ENCODE peak calls at places on chromosomes 12 and 14, in seven cellular contexts. G, P, B, Z, J, A and M are unnamed samples. For H3K27me3, the result is how much of the 10 kb centered on the place peaks cover.

GRCh38 chr14:79274641-79275366 is 936.5 kb downstream of the DIO2 start:
- DNase-seq in J (peak), P (no peak), B (no peak), G (no peak), A (no peak), Z (no peak), M (no peak)

GRCh38 chr12:70386771-70387170 is 20.7 kb downstream of the KCNMB4 start:
- DNase-seq in P (no peak), J (no peak), Z (no peak), A (no peak), G (no peak), B (no peak), M (no peak)

GRCh38 chr12:88579572-88579940 is 715 bp downstream of the KITLG start:
- DNase-seq in P (peak), A (peak), G (peak), B (no peak), Z (no peak), J (no peak), M (peak)

GRCh38 chr14:54166049-54166950 is 209.7 kb upstream of the BMP4 start:
- DNase-seq in J (no peak), Z (peak), G (no peak), B (no peak), P (no peak), A (no peak), M (no peak)

GRCh38 chr14:20986811-20987210 is 3.0 kb upstream of the METTL17 start:
- DNase-seq in P (peak), Z (peak), J (peak), B (no peak), A (no peak), G (no peak), M (no peak)

GRCh38 chr12:83408841-83409240 is 722.1 kb downstream of the TMTC2 start:
- DNase-seq in J (no peak), Z (no peak), P (no peak), B (no peak), G (no peak), A (no peak), M (no peak)

GRCh38 chr14:80584638-80585505 is 356.7 kb downstream of the CEP128 start:
- DNase-seq in G (no peak), Z (peak), A (no peak), J (peak), P (no peak), B (no peak), M (no peak)

GRCh38 chr12:106178582-106178981 is 39.8 kb upstream of the NUAK1 start:
- DNase-seq in Z (no peak), P (no peak), J (no peak), G (no peak), B (no peak), A (no peak), M (no peak)

GRCh38 chr12:111122458-111122878 is 202.1 kb upstream of the MYL2 start:
- DNase-seq in A (no peak), Z (no peak), P (no peak), B (no peak), G (no peak), J (no peak), M (peak)

GRCh38 chr12:116897476-116897875 is 13.3 kb upstream of the FBXW8 start:
- DNase-seq in Z (no peak), J (no peak), P (no peak), A (no peak), G (no peak), B (no peak), M (no peak)

GRCh38 chr12:116901612-116902011 is 9.1 kb upstream of the FBXW8 start:
- DNase-seq in B (no peak), G (no peak), P (no peak), Z (no peak), J (no peak), A (no peak), M (no peak)

GRCh38 chr12:116894913-116895312 is 13.7 kb upstream of the HRK start:
- DNase-seq in J (no peak), G (no peak), B (no peak), Z (no peak), A (no peak), P (no peak), M (no peak)

GRCh38 chr12:116896525-116896924 is 14.2 kb upstream of the FBXW8 start:
- DNase-seq in G (no peak), A (no peak), B (no peak), P (no peak), J (no peak), Z (no peak), M (no peak)

GRCh38 chr12:116898675-116899074 is 12.1 kb upstream of the FBXW8 start:
- DNase-seq in J (no peak), A (no peak), B (no peak), P (no peak), G (no peak), Z (no peak), M (no peak)
- H3K27me3 ChIP-seq in J (under half), A (under half), B (under half), P (under half), G (under half), Z (under half), M (under half)

GRCh38 chr14:22070119-22070982 is 396.7 kb upstream of the OR4E1 start:
- DNase-seq in J (no peak), A (no peak), G (peak), B (no peak), Z (peak), P (no peak), M (no peak)
- TF ChIP-seq POLR2A in J (no peak), A (no peak), G (no peak), B (no peak), Z (no peak), P (no peak), M (no peak)

GRCh38 chr14:105332352-105332874 is 17.9 kb downstream of the PACS2 start:
- DNase-seq in B (no peak), P (no peak), Z (no peak), J (no peak), G (no peak), A (no peak), M (no peak)
- TF ChIP-seq CTCF in B (no peak), P (no peak), Z (no peak), J (no peak), G (no peak), A (no peak), M (no peak)

GRCh38 chr12:54027442-54027786 is 826 bp upstream of the HOXC6 start:
- DNase-seq in A (no peak), J (no peak), P (no peak), B (no peak), G (no peak), Z (no peak), M (no peak)
- H3K27me3 ChIP-seq in A (half or more), J (half or more), P (under half), B (under half), G (half or more), Z (half or more), M (half or more)

GRCh38 chr12:31655792-31656191 is 3.7 kb upstream of the ETFBKMT start:
- DNase-seq in J (no peak), A (no peak), P (no peak), B (no peak), Z (no peak), G (no peak), M (no peak)

GRCh38 chr12:31658743-31659086 is 773 bp upstream of the ETFBKMT start:
- DNase-seq in Z (no peak), P (no peak), J (no peak), G (no peak), A (no peak), B (no peak), M (no peak)

GRCh38 chr12:31655208-31655607 is 4.3 kb upstream of the ETFBKMT start:
- DNase-seq in J (no peak), B (no peak), Z (no peak), A (no peak), P (no peak), G (no peak), M (no peak)

GRCh38 chr12:31662176-31662849 is 2.8 kb downstream of the ETFBKMT start:
- DNase-seq in P (no peak), J (no peak), Z (no peak), B (no peak), G (no peak), A (no peak), M (no peak)

DNA sequence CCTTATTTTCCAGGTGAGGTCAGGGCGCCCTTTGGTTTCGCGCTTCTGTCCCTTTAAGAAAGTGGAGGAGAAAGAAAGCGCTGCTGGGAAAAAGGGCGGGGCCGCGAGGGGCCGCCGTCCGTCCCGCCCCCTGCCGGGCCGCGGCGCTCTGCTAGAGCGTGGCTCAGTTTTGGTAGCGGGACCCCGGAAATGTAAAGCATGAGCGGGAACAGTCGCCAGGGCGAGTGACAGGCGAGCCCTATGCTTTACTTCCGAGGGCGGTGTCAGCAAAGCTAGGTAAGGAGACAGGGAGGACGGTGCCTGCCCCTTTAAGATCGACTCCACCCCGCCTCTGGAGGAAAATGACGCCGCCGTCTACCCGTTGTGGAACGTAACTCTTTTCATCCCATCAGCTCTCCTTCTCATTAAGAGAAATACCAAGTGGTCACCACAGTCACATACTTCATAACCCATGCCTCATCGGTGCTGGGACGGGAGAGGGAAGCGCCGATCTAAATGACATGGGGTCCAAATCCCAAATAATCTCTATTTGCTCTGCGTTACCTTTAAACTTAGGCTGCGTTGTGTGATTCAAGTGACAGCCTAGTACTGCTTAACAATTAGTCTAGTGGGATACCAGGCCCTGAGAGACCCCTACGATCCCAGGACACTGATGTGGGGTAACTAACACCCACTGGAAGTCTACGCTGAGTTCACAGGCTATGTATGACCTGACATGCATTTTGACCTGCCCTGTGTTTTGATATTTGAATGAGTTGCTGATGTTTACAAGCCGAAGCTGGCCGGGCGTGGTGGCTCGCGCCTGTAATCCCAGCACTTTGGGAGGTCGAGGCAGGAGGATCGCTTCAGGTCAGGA is at the start of gene ETFBKMT:
- DNase-seq in Z (peak), B (peak), J (peak), A (peak), P (peak), G (peak), M (peak)
- TF ChIP-seq POLR2A in Z (peak), B (peak), J (peak), A (no peak), P (peak), G (no peak), M (peak)

GRCh38 chr12:41264281-41264680 is 76.2 kb downstream of the PDZRN4 start:
- DNase-seq in A (no peak), G (no peak), J (no peak), B (no peak), P (no peak), Z (peak), M (no peak)
- TF ChIP-seq CTCF in A (no peak), G (peak), J (peak), B (no peak), P (peak), Z (peak), M (no peak)

GRCh38 chr14:89259951-89260350 is 157.1 kb downstream of the FOXN3 start:
- DNase-seq in A (no peak), J (no peak), B (no peak), G (no peak), P (no peak), Z (no peak), M (no peak)

GRCh38 chr14:89262041-89262440 is 155.0 kb downstream of the FOXN3 start:
- DNase-seq in Z (no peak), P (no peak), B (no peak), A (no peak), J (no peak), G (no peak), M (no peak)

GRCh38 chr14:89264196-89264800 is 152.7 kb downstream of the FOXN3 start:
- DNase-seq in B (no peak), P (no peak), J (no peak), Z (no peak), A (no peak), G (no peak), M (no peak)

GRCh38 chr14:89258728-89259273 is 158.2 kb downstream of the FOXN3 start:
- DNase-seq in G (no peak), B (no peak), A (no peak), Z (no peak), J (no peak), P (no peak), M (no peak)

DNA sequence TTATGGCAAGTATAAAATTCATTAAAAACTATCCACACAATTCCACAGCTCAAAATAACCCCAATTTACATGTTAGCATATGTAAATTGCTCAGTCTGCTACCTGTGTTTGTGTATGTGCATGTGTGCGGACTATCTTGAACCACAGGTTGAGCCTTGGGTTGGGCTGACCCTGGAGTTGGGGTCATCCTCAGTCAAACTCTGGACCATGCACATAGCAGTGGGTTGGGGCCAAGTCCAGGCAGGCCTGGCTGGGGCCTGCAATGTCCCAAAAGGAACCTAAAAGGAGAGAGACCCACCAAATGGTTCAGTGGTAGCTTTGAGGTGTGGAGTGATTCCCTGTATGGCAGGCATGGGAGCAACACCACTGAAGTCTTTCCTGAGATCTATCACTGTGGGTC is 156.1 kb downstream of the FOXN3 start:
- DNase-seq in B (no peak), Z (no peak), A (no peak), J (no peak), P (no peak), G (no peak), M (no peak)
- H3K27me3 ChIP-seq in B (under half), Z (under half), A (under half), J (under half), P (under half), G (under half), M (under half)